ENCODE peak calls at places on chromosomes 13 and 19, in ten cellular contexts. P, V, O, A, T, G, D, L, Q and F are unnamed samples.

GRCh38 chr13:112065867-112066623 is 904 bp upstream of the SOX1 start:
- DNase-seq in P (no peak), V (no peak), O (no peak), A (no peak), T (no peak), G (no peak), D (no peak), L (no peak), Q (no peak), F (no peak)

GRCh38 chr13:90485441-90485840 is 862.0 kb upstream of the MIR17HG start:
- DNase-seq in P (no peak), V (no peak), O (no peak), A (peak; percentile 71), T (no peak), G (no peak), D (no peak), L (peak; percentile 71), Q (no peak), F (no peak)

GRCh38 chr19:47110521-47111080 is 3.0 kb downstream of the ZC3H4 start:
- DNase-seq in P (no peak), V (no peak), O (no peak), A (no peak), T (peak; percentile 34), G (peak; percentile 35), D (no peak), L (no peak), Q (no peak), F (peak; percentile 80)

GRCh38 chr13:21033224-21033855 is 28.0 kb downstream of the LATS2 start:
- DNase-seq in P (no peak), V (no peak), O (peak; percentile 86), A (no peak), T (no peak), G (peak; percentile 22), D (no peak), L (no peak), Q (peak; percentile 69), F (no peak)

GRCh38 chr13:36332986-36333385 is 13.2 kb downstream of the SPART start:
- DNase-seq in P (no peak), V (no peak), O (no peak), A (peak; percentile 63), T (no peak), G (no peak), D (no peak), L (no peak), Q (no peak), F (no peak)

GRCh38 chr19:10289836-10290438 is at the start of gene ICAM5:
- DNase-seq in P (no peak), V (no peak), O (no peak), A (no peak), T (no peak), G (no peak), D (no peak), L (no peak), Q (no peak), F (peak; percentile 84)

GRCh38 chr19:13978306-13978705 is 26.0 kb downstream of the DCAF15 start:
- DNase-seq in P (peak; percentile 91), V (no peak), O (peak; percentile 59), A (no peak), T (no peak), G (peak; percentile 98), D (peak; percentile 95), L (no peak), Q (peak; percentile 70), F (peak; percentile 71)

GRCh38 chr13:46665630-46666482 is 112.9 kb downstream of the LRCH1 start:
- DNase-seq in P (no peak), V (no peak), O (no peak), A (no peak), T (no peak), G (peak; percentile 46), D (no peak), L (no peak), Q (no peak), F (peak; percentile 48)

GRCh38 chr19:55005684-55006488 is 32.2 kb downstream of the GP6 start:
- DNase-seq in P (no peak), V (peak; percentile 7), O (no peak), A (peak; percentile 99), T (peak; percentile 56), G (peak; percentile 94), D (peak; percentile 56), L (peak; percentile 20), Q (no peak), F (peak; percentile 30)

GRCh38 chr19:56837892-56838679 is 2.4 kb downstream of the PEG3 start:
- DNase-seq in P (peak; percentile 73), V (no peak), O (peak; percentile 28), A (no peak), T (no peak), G (peak; percentile 88), D (no peak), L (peak; percentile 24), Q (no peak), F (peak; percentile 9)